ENCODE peak calls at places on chromosomes 2 and 18, in seven cellular contexts. Y, E, J, N, V, D and W are unnamed samples.

GRCh38 chr2:126963390-126963789 is 64.7 kb downstream of the TEX51 start:
- DNase-seq in Y (no peak), E (no peak), J (no peak), N (no peak), V (no peak), D (no peak), W (no peak)

GRCh38 chr2:46999084-46999483 is 83.5 kb upstream of the MCFD2 start:
- DNase-seq in Y (no peak), E (no peak), J (no peak), N (no peak), V (no peak), D (no peak), W (no peak)

GRCh38 chr18:10051877-10052631 is 138.2 kb downstream of the VAPA start:
- DNase-seq in Y (peak; percentile 54), E (no peak), J (peak; percentile 95), N (peak; percentile 87), V (no peak), D (peak; percentile 99), W (no peak)

GRCh38 chr2:43333096-43333655 is 106.8 kb upstream of the ZFP36L2 start:
- DNase-seq in Y (no peak), E (no peak), J (no peak), N (no peak), V (no peak), D (no peak), W (no peak)

GRCh38 chr2:43086451-43087221 is 139.8 kb downstream of the ZFP36L2 start:
- DNase-seq in Y (peak; percentile 47), E (no peak), J (peak; percentile 100), N (peak; percentile 80), V (no peak), D (peak; percentile 100), W (peak; percentile 92)

GRCh38 chr18:59928201-59928600 is 28.4 kb downstream of the PMAIP1 start:
- DNase-seq in Y (no peak), E (no peak), J (no peak), N (no peak), V (no peak), D (no peak), W (no peak)

GRCh38 chr2:19677825-19678518 is 223.8 kb downstream of the TTC32 start:
- DNase-seq in Y (no peak), E (no peak), J (no peak), N (no peak), V (no peak), D (no peak), W (no peak)

GRCh38 chr2:202007015-202008011 is 26.3 kb upstream of the FZD7 start:
- DNase-seq in Y (no peak), E (no peak), J (no peak), N (no peak), V (no peak), D (no peak), W (no peak)

GRCh38 chr2:29134933-29135332 is 19.7 kb downstream of the CLIP4 start:
- DNase-seq in Y (no peak), E (no peak), J (no peak), N (no peak), V (no peak), D (no peak), W (no peak)

GRCh38 chr2:171822520-171823297 is 71.3 kb downstream of the SLC25A12 start:
- DNase-seq in Y (no peak), E (no peak), J (no peak), N (no peak), V (no peak), D (peak; percentile 19), W (no peak)
- TF ChIP-seq CTCF in Y (no peak), E (no peak), J (no peak), N (no peak), V (no peak), D (no peak), W (no peak)

GRCh38 chr2:54561010-54561409 is 104.9 kb downstream of the SPTBN1 start:
- DNase-seq in Y (no peak), E (no peak), J (no peak), N (no peak), V (no peak), D (no peak), W (no peak)
- H3K27ac ChIP-seq in Y (peak overlapping the region; percentile 98), E (peak overlapping the region; percentile 89), J (peak overlapping the region; percentile 90), N (peak overlapping the region; percentile 91), V (peak overlapping the region; percentile 81), D (peak overlapping the region; percentile 51), W (peak overlapping the region; percentile 81)

GRCh38 chr2:223865124-223865523 is 27.7 kb upstream of the AP1S3 start:
- DNase-seq in Y (no peak), E (no peak), J (no peak), N (no peak), V (no peak), D (no peak), W (no peak)
- TF ChIP-seq CTCF in Y (no peak), E (no peak), J (no peak), N (no peak), V (no peak), D (no peak), W (no peak)

DNA sequence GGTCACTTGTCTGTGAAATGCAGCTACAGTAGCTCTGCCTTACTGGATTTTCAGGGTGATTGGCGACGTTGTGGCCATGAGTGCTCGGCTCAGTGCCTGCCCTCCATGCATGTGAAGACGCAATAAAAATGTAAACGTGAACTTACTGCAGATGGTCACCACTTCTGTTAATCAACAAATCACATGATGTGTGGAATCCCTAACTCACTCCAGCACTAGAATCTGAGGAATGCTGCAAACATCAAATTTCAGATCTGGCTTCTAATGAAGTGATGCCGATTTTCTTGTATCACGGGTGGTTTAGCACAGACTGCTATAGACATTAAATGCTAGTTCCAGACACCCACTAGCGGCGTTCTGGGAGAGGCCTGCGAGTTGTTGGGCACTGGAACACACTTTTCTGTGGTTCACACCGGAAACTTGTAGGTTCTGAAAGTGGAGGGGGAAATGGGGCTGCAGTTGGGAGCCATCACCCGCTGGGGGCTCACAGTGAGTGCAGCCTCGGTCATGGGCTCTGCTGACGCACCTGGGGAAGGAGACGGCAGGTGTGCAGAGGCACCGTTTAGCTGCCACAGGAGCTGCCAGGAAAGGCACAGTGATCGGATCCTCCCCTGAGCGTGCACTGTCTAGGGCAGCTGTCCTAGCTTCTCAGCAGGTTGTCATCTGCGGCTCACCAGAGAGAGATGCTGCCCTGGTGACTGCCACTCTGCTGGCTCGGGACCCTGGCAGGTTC is 6.6 kb downstream of the CNDP1 start:
- DNase-seq in Y (peak; percentile 18), E (no peak), J (no peak), N (no peak), V (no peak), D (peak; percentile 28), W (no peak)
- H3K27ac ChIP-seq in Y (no peak overlapping the region), E (no peak overlapping the region), J (no peak overlapping the region), N (no peak overlapping the region), V (no peak overlapping the region), D (peak overlapping the region; percentile 38), W (no peak overlapping the region)

GRCh38 chr18:31241900-31242409 is 76.0 kb upstream of the DSG1 start:
- DNase-seq in Y (peak; percentile 68), E (no peak), J (peak; percentile 41), N (no peak), V (no peak), D (peak; percentile 16), W (peak; percentile 83)
- TF ChIP-seq CTCF in Y (peak; percentile 90), E (no peak), J (peak; percentile 61), N (no peak), V (no peak), D (peak; percentile 30), W (peak; percentile 76)

DNA sequence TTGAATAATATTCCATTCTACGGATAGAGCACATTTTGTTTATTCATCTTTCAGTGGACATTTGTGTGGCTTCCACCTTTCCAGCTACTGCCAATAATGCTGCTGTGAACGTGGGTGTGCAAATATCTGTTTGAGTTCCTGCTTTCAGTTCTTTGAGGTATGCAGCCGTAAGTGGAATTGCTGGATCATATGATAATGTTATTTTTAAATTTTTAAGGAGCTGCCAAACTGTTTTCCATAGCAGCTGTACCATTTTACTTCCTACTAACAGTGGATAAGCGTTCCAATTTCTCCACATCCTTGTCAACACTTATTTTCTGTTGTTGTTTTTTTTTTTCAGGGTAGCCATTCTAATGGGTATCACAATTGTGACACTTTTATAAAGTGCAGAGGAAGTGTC is 162.4 kb downstream of the NCK2 start:
- DNase-seq in Y (no peak), E (no peak), J (no peak), N (no peak), V (no peak), D (no peak), W (no peak)
- H3K27ac ChIP-seq in Y (no peak overlapping the region), E (no peak overlapping the region), J (no peak overlapping the region), N (no peak overlapping the region), V (no peak overlapping the region), D (no peak overlapping the region), W (no peak overlapping the region)

GRCh38 chr2:227363756-227364155 is 15.3 kb downstream of the TM4SF20 start:
- DNase-seq in Y (no peak), E (no peak), J (no peak), N (no peak), V (no peak), D (no peak), W (no peak)
- TF ChIP-seq CTCF in Y (no peak), E (peak; percentile 21), J (peak; percentile 6), N (no peak), V (no peak), D (peak; percentile 6), W (no peak)

GRCh38 chr2:236813806-236814205 is 244.2 kb downstream of the ACKR3 start:
- DNase-seq in Y (no peak), E (no peak), J (no peak), N (no peak), V (no peak), D (no peak), W (no peak)

GRCh38 chr2:236815746-236816145 is 246.1 kb downstream of the ACKR3 start:
- DNase-seq in Y (no peak), E (no peak), J (no peak), N (no peak), V (no peak), D (no peak), W (no peak)

GRCh38 chr2:236816197-236817170 is 246.9 kb downstream of the ACKR3 start:
- DNase-seq in Y (no peak), E (no peak), J (no peak), N (no peak), V (no peak), D (no peak), W (no peak)

GRCh38 chr2:236811062-236811656 is 241.5 kb downstream of the ACKR3 start:
- DNase-seq in Y (no peak), E (no peak), J (no peak), N (no peak), V (no peak), D (no peak), W (no peak)

DNA sequence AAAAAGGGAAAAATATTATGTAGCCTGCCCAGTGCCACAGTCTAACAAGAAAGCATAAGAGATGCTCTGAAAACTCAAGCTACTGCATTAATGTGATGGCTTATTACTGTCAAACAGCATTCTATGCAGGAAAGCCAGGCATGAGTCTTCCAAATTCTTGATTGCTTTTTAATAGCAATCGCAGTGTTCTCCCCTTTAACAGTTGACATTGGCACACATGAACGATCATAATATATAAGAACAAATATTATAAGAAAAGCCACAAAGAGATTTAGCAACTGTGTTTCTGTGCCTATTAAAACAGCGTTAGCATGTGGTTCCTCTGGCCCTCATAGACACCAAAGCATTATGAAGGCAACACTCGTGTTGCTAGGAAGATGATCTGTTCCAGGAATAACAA is 244.9 kb downstream of the ACKR3 start:
- DNase-seq in Y (no peak), E (no peak), J (no peak), N (no peak), V (no peak), D (no peak), W (no peak)
- H3K27ac ChIP-seq in Y (no peak overlapping the region), E (no peak overlapping the region), J (no peak overlapping the region), N (no peak overlapping the region), V (no peak overlapping the region), D (no peak overlapping the region), W (no peak overlapping the region)

GRCh38 chr18:51028201-51028805 is 1.7 kb upstream of the SMAD4 start:
- DNase-seq in Y (peak; percentile 49), E (no peak), J (peak; percentile 32), N (no peak), V (no peak), D (peak; percentile 50), W (no peak)
- TF ChIP-seq CTCF in Y (no peak), E (no peak), J (no peak), N (no peak), V (no peak), D (peak; percentile 6), W (no peak)